ENCODE peak calls at places on chromosomes 12 and 14, in seven cellular contexts. D is uterus, Z is right lobe of liver, V is K562, Y is A549, K is testis, X is NB4. T is an unnamed sample.
A peak's percentile ranks its signal among the peaks of the same experiment; 100 is the strongest.

GRCh38 chr12:127052491-127053232 is 1214.3 kb upstream of the TMEM132C start:
- DNase-seq in Z (no peak), Y (peak; percentile 33), D (no peak), X (no peak), K (no peak), V (no peak), T (no peak)

GRCh38 chr12:108875682-108876361 is 4.1 kb upstream of the DAO start:
- DNase-seq in K (no peak), Z (no peak), D (no peak), X (peak; percentile 85), Y (no peak), V (no peak), T (no peak)

GRCh38 chr12:40015360-40015759 is 90.5 kb downstream of the SLC2A13 start:
- DNase-seq in K (no peak), D (no peak), Y (peak; percentile 33), Z (no peak), V (no peak), X (peak; percentile 26), T (no peak)

GRCh38 chr12:47549258-47549657 is 156.6 kb downstream of the RPAP3 start:
- DNase-seq in Z (no peak), D (no peak), X (no peak), K (no peak), Y (no peak), V (no peak), T (no peak)

GRCh38 chr14:29584992-29585391 is 342.7 kb downstream of the PRKD1 start:
- DNase-seq in D (peak; percentile 13), X (no peak), Y (peak; percentile 38), V (no peak), K (peak; percentile 52), Z (peak; percentile 64), T (peak; percentile 87)

GRCh38 chr12:62631531-62632520 is 165.2 kb downstream of the MON2 start:
- DNase-seq in V (no peak), D (peak; percentile 76), Y (peak; percentile 68), Z (peak; percentile 78), X (peak; percentile 24), K (peak; percentile 72), T (peak; percentile 54)

GRCh38 chr12:123788541-123788940 is 26.4 kb downstream of the DNAH10 start:
- DNase-seq in D (no peak), Y (no peak), Z (no peak), K (no peak), X (no peak), V (no peak), T (no peak)

GRCh38 chr14:22892488-22892887 is 9.5 kb downstream of the REM2 start:
- DNase-seq in V (no peak), X (no peak), D (no peak), Y (no peak), K (no peak), Z (no peak), T (no peak)

GRCh38 chr12:61367281-61367785 is 892.9 kb upstream of the USP15 start:
- DNase-seq in X (no peak), D (no peak), V (no peak), K (no peak), Y (no peak), Z (no peak), T (no peak)

GRCh38 chr14:61514927-61515326 is 180.4 kb upstream of the HIF1A start:
- DNase-seq in D (no peak), K (no peak), V (no peak), Y (no peak), X (no peak), Z (no peak), T (no peak)

GRCh38 chr12:12883369-12884001 is 7.9 kb upstream of the GPRC5A start:
- DNase-seq in Y (peak; percentile 94), X (no peak), K (no peak), D (no peak), Z (no peak), V (peak; percentile 23), T (no peak)

GRCh38 chr12:113069149-113069548 is 12.6 kb downstream of the DTX1 start:
- DNase-seq in X (peak; percentile 49), Z (no peak), K (no peak), D (no peak), Y (no peak), V (no peak), T (no peak)

GRCh38 chr12:64744422-64745258 is 14.6 kb downstream of the GNS start:
- DNase-seq in D (no peak), X (no peak), Z (no peak), K (no peak), V (no peak), Y (peak; percentile 12), T (no peak)

GRCh38 chr12:131082795-131083194 is 129.1 kb downstream of the ADGRD1 start:
- DNase-seq in Y (no peak), K (no peak), V (no peak), D (no peak), X (no peak), Z (peak; percentile 39), T (no peak)

GRCh38 chr12:31005944-31006361 is 67.7 kb upstream of the DDX11 start:
- DNase-seq in K (no peak), D (no peak), X (no peak), Y (peak; percentile 74), Z (peak; percentile 40), V (no peak), T (no peak)

GRCh38 chr14:60775296-60775695 is 40.7 kb downstream of the MNAT1 start:
- DNase-seq in Z (no peak), D (no peak), Y (no peak), X (no peak), K (no peak), V (no peak), T (no peak)

GRCh38 chr12:31588976-31589375 is 2.0 kb downstream of the DENND5B start:
- DNase-seq in X (no peak), V (no peak), D (no peak), K (no peak), Y (no peak), Z (no peak), T (no peak)

GRCh38 chr12:104573-105081 is 38.1 kb downstream of the IQSEC3 start:
- DNase-seq in K (peak; percentile 52), V (no peak), D (no peak), Z (no peak), Y (no peak), X (peak; percentile 39), T (no peak)

GRCh38 chr12:10718279-10718821 is 4.8 kb downstream of the YBX3 start:
- DNase-seq in Z (no peak), X (no peak), D (no peak), Y (no peak), V (no peak), K (peak; percentile 16), T (no peak)

GRCh38 chr12:12592930-12593329 is 18.7 kb upstream of the CREBL2 start:
- DNase-seq in V (no peak), Z (no peak), K (no peak), D (no peak), X (no peak), Y (peak; percentile 48), T (no peak)

GRCh38 chr14:76920572-76921175 is 94.5 kb downstream of the LRRC74A start:
- DNase-seq in X (peak; percentile 52), Z (no peak), Y (no peak), D (no peak), K (no peak), V (no peak), T (no peak)

DNA sequence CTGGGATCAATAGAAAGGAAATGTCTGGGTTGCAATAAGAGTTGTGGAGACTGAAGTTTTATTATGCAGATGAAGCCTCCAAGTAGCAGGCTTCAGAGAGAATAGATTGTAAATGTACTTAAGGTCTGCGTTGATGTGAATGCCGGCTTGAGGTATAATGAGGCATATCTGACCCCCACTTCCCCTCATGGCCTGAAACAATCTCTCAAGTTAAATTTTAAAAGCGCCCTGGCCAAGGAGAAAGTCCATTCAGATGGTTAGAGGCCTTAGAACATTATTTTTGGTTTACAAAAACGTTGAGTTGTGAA is 28.3 kb upstream of the HIGD1C start:
- DNase-seq in D (no peak), V (no peak), Y (no peak), K (no peak), Z (no peak), X (no peak), T (no peak)
- TF ChIP-seq POLR2A in D (no peak), V (no peak), Y (no peak), K (no peak), Z (no peak), X (no peak), T (no peak)

GRCh38 chr14:28088125-28088524 is 678.5 kb upstream of the FOXG1 start:
- DNase-seq in Z (no peak), D (no peak), X (no peak), K (no peak), Y (no peak), V (no peak), T (no peak)
- TF ChIP-seq POLR2A in Z (no peak), D (no peak), X (no peak), K (no peak), Y (no peak), V (no peak), T (no peak)

DNA sequence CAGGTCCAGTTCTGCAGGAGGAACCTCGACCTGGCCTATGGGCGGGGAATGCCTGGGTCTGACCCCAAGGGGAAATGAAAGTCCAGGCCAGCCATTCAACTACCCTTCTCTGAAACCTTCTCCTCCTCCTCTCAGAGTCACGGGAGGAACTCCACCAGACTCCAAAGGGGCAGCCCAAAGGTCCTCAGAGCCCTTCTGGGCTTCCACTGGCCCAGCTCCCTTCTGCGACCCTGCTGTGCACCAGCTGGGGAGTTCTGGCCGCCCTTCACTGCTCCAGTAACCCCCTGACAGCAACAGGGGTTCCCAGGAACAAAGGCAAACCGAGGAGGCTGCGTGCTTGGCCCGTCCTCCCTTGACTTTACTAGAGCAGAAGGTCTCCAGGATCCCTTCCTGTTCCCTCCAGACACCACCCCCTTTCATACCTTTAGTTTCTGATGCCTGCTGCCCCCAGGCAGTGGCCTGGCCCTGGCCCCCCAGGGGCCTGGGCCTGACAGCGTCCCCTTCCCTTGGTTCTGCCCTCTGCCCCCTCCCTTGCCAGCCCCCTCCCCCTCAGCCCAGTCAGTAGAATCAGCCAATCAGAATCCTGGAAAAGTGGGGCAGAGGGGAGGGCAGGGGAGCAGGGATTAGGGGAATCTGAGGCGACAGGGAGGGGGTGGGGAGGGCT is 850 bp upstream of the ZNF385A start:
- DNase-seq in D (no peak), V (peak; percentile 71), K (no peak), Y (no peak), X (peak; percentile 56), Z (no peak), T (no peak)
- TF ChIP-seq POLR2A in D (no peak), V (no peak), K (no peak), Y (no peak), X (no peak), Z (no peak), T (no peak)

DNA sequence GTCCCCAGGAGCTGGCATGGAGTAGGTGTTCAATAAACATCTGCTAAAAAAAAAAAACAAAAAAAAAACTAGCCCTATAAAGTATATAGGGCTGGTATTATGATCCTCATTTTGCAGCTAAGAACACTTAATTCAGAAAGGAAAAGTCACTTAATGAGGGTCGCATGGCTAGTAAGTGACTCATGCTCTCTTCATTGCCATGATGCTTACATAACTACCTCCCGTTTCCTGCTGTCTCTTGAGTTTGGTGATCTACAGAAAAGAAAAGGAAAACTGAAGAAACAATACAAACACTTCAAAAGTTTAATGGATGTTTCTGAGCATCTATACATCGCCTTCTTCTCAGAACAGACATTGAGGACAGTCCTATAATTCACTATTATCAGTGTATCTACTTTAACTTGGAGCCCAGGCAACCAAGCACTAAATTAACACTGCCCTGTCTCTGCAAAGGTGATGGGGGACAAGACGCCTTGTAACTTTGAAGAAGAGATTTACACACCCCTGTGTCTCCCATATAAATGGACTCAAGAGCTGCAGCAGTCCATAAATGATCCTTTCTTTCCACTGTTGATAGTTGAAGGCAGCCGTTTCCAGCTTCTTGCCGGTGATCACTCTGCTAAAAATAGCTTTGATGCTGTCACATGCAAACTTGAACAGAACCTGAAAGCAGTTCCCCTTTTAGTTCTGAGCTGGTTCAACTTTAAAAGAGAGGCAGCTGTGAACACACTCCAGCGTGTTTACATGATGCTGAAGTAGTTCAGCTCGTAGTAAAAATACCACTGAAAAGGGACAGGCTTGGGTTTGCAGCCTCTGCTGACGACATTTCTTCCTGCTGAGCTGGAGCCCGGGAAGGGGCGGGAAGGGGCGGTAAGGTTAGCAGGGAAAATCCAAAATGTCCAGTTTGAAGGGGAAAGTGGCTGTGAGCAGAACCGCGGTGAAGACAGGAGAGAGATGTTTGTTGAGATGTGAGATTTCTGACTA is 113.3 kb downstream of the FOXN3 start:
- DNase-seq in X (peak; percentile 88), K (peak; percentile 64), Y (no peak), D (peak; percentile 65), Z (no peak), V (no peak), T (peak; percentile 63)
- TF ChIP-seq POLR2A in X (no peak), K (no peak), Y (no peak), D (peak; percentile 13), Z (no peak), V (no peak), T (no peak)